ENCODE peak calls at places on chromosomes 4 and X, in eight cellular contexts. T is dorsolateral prefrontal cortex; M is suprapubic skin; Y is HCT116; R is sigmoid colon; Q is A673; O is CD8-positive, alpha-beta T cell; D is lung. A is an unnamed sample.

GRCh38 chr4:2258091-2259035 is 3.5 kb downstream of the MXD4 start:
- DNase-seq in Y (no peak), T (no peak), O (peak), Q (no peak), D (no peak), M (peak), R (no peak), A (peak)

GRCh38 chr4:12145768-12146167 is 717.1 kb upstream of the HS3ST1 start:
- DNase-seq in R (no peak), T (no peak), D (no peak), Q (no peak), M (no peak), Y (no peak), O (no peak), A (no peak)

GRCh38 chr4:184649971-184650855 is 675 bp downstream of the PRIMPOL start:
- DNase-seq in M (no peak), O (no peak), R (peak), D (no peak), T (no peak), Y (no peak), Q (peak), A (peak)

GRCh38 chr4:139628184-139629012 is 37.2 kb upstream of the MGST2 start:
- DNase-seq in O (no peak), R (no peak), Y (no peak), D (peak), Q (no peak), T (no peak), M (no peak), A (no peak)

GRCh38 chrX:48468693-48469691 is 1.1 kb downstream of the SLC38A5 start:
- DNase-seq in O (peak), D (no peak), T (no peak), M (no peak), Y (no peak), R (peak), Q (peak), A (no peak)

GRCh38 chr4:37533286-37534033 is 152.7 kb downstream of the RELL1 start:
- DNase-seq in M (no peak), O (no peak), D (no peak), T (no peak), R (no peak), Y (no peak), Q (no peak), A (no peak)

GRCh38 chr4:34309356-34309900 is 1934.9 kb downstream of the ARAP2 start:
- DNase-seq in Y (no peak), D (no peak), Q (no peak), T (no peak), M (no peak), O (no peak), R (no peak), A (no peak)

GRCh38 chr4:23348789-23349498 is 540.9 kb downstream of the PPARGC1A start:
- DNase-seq in O (no peak), D (no peak), T (no peak), M (no peak), Y (no peak), R (no peak), Q (no peak), A (no peak)

GRCh38 chr4:184506527-184507121 is 32.3 kb upstream of the IRF2 start:
- DNase-seq in D (no peak), M (no peak), T (peak), O (peak), Q (peak), Y (no peak), R (no peak), A (no peak)

GRCh38 chr4:84498203-84499026 is 677 bp downstream of the NKX6-1 start:
- DNase-seq in O (no peak), D (no peak), T (no peak), R (no peak), Q (peak), Y (peak), M (no peak), A (no peak)

GRCh38 chr4:106048250-106048931 is 153.1 kb downstream of the NPNT start:
- DNase-seq in M (no peak), T (no peak), Q (no peak), Y (no peak), D (no peak), O (no peak), R (no peak), A (no peak)

GRCh38 chrX:119399772-119400101 is 601 bp downstream of the SLC25A43 start:
- DNase-seq in R (no peak), M (no peak), Y (no peak), D (no peak), T (no peak), O (no peak), Q (no peak), A (no peak)

GRCh38 chr4:169603312-169603711 is 9.1 kb downstream of the NEK1 start:
- DNase-seq in R (no peak), T (no peak), M (no peak), Y (no peak), O (no peak), Q (no peak), D (no peak), A (no peak)

GRCh38 chr4:744212-744841 is 38.7 kb downstream of the PCGF3 start:
- DNase-seq in R (no peak), O (no peak), Y (no peak), M (no peak), T (no peak), D (no peak), Q (peak), A (no peak)

GRCh38 chrX:427812-428725 is 41.4 kb upstream of the PPP2R3B start:
- DNase-seq in O (no peak), Y (no peak), T (no peak), D (no peak), R (peak), Q (peak), M (no peak), A (no peak)

GRCh38 chr4:141011799-141012377 is 121.4 kb downstream of the RNF150 start:
- DNase-seq in O (no peak), R (peak), Y (no peak), T (peak), Q (no peak), D (no peak), M (no peak), A (no peak)

GRCh38 chr4:168522371-168522770 is 25.5 kb downstream of the PALLD start:
- DNase-seq in O (no peak), R (no peak), Y (no peak), T (no peak), M (no peak), Q (peak), D (no peak), A (no peak)

GRCh38 chr4:75696036-75696435 is 22.8 kb upstream of the G3BP2 start:
- DNase-seq in Y (no peak), D (no peak), M (no peak), T (no peak), R (no peak), O (peak), Q (no peak), A (no peak)

GRCh38 chrX:8864151-8864550 is 63.0 kb upstream of the FAM9A start:
- DNase-seq in T (no peak), Y (no peak), O (no peak), D (no peak), R (no peak), M (no peak), Q (no peak), A (no peak)

GRCh38 chr4:1344696-1345095 is 2.3 kb upstream of the UVSSA start:
- DNase-seq in D (no peak), Y (no peak), T (no peak), R (no peak), Q (no peak), M (no peak), O (no peak), A (no peak)

GRCh38 chr4:147691820-147692219 is 7.9 kb upstream of the PRMT9 start:
- DNase-seq in D (no peak), R (no peak), Q (no peak), T (no peak), O (no peak), M (no peak), Y (no peak), A (no peak)

GRCh38 chr4:147693202-147693601 is 9.2 kb upstream of the PRMT9 start:
- DNase-seq in O (no peak), T (no peak), D (no peak), Q (no peak), M (no peak), Y (no peak), R (no peak), A (no peak)

DNA sequence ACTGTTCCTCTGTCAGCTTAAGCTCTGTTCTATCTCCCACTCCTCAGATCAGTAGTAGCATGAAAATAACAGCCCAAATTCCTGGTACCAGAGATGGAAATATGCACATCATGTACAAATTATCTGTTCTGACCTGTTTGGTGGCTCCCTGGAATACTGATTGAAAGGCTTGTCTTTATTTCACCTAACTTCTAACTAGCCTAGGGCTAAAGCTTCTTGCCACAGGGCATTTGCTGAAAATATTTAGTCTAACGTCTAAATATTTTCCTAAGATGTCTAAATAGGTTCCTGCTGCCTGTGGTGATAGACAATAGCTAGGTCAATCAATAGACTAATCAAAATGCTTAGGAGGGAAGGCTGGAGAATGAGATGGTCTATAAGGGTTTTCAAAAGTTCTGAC is 12.9 kb upstream of the PRMT9 start:
- DNase-seq in D (no peak), Y (no peak), Q (no peak), T (no peak), O (no peak), R (no peak), M (no peak), A (no peak)
- H3K4me3 ChIP-seq in D (no peak), Y (no peak), Q (no peak), T (no peak), O (no peak), R (no peak), M (no peak), A (no peak)

GRCh38 chr4:13471400-13471799 is 12.7 kb downstream of the RAB28 start:
- DNase-seq in T (no peak), M (no peak), D (no peak), O (no peak), R (no peak), Y (no peak), Q (no peak), A (no peak)

GRCh38 chr4:13478707-13479106 is 5.4 kb downstream of the RAB28 start:
- DNase-seq in T (no peak), O (no peak), R (no peak), M (no peak), Y (no peak), D (no peak), Q (peak), A (no peak)

GRCh38 chr4:13476152-13476551 is 8.0 kb downstream of the RAB28 start:
- DNase-seq in Y (no peak), O (no peak), Q (no peak), T (no peak), R (no peak), M (no peak), D (no peak), A (no peak)

GRCh38 chr4:13481569-13481968 is 2.6 kb downstream of the RAB28 start:
- DNase-seq in T (no peak), Y (no peak), M (no peak), Q (peak), R (no peak), O (no peak), D (no peak), A (no peak)

GRCh38 chr4:13476915-13477314 is 7.2 kb downstream of the RAB28 start:
- DNase-seq in M (no peak), D (no peak), Q (no peak), R (no peak), T (no peak), O (no peak), Y (no peak), A (no peak)
- H3K27ac ChIP-seq in M (no peak), D (no peak), Q (no peak), R (no peak), T (no peak), O (no peak), Y (no peak), A (no peak)

DNA sequence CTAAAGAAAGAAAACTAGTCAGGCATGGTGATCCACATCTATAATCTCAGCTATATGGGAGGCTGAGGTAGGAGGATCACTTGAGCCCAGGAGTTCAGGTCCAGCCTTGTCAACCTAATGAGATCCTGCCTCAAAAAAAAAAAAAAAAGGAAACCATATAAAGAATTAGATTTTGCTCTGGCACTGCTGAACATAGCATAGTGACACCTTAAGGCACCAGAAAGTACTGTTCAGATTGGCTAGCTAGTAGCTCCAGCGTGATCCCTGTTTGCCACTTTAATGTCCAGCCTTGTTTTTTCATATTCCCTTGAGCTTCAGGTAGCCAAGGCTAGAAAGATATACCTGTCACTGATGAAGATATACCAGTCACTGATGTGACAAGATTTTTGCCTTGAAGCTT is 34.1 kb downstream of the EXOC1 start:
- DNase-seq in D (no peak), O (no peak), Y (no peak), R (no peak), Q (no peak), T (no peak), M (no peak), A (no peak)
- TF ChIP-seq CTCF in D (no peak), O (no peak), Y (peak), R (no peak), Q (peak), T (no peak), M (no peak), A (no peak)

GRCh38 chr4:16616981-16617380 is 281.5 kb downstream of the LDB2 start:
- DNase-seq in R (no peak), Q (no peak), O (no peak), Y (no peak), D (no peak), T (no peak), M (no peak), A (no peak)

DNA sequence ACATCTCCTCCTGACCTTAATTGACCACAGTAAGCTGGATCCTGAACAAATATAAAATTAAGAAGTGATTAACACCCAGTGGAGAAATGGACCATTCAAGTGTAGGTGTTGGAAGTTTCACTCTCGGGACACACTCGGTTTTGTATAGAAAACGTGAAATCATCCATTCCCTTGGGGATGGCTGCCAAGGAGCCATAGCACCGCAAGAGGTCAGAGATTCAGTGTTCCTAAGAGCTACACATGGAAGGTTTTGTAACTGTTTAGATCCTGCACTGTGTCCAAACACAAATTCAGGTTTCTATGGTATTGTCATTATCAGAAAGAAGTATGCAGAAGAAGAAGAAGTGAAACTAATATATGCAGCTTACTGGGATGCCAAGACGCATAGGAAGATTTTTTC is 281.0 kb downstream of the LDB2 start:
- DNase-seq in Q (no peak), M (no peak), D (no peak), T (no peak), R (no peak), Y (no peak), O (no peak), A (no peak)
- H3K4me3 ChIP-seq in Q (no peak), M (peak), D (no peak), T (no peak), R (no peak), Y (no peak), O (no peak), A (no peak)

GRCh38 chrX:17442898-17443297 is 67.9 kb downstream of the NHS start:
- DNase-seq in Y (no peak), T (no peak), D (no peak), R (no peak), O (no peak), Q (no peak), M (no peak), A (no peak)
- H3K27ac ChIP-seq in Y (no peak), T (no peak), D (no peak), R (no peak), O (no peak), Q (no peak), M (no peak), A (no peak)

GRCh38 chrX:74321191-74321590 is 17.2 kb downstream of the ZCCHC13 start:
- DNase-seq in O (no peak), Q (no peak), Y (no peak), R (no peak), T (no peak), M (no peak), D (no peak), A (no peak)

DNA sequence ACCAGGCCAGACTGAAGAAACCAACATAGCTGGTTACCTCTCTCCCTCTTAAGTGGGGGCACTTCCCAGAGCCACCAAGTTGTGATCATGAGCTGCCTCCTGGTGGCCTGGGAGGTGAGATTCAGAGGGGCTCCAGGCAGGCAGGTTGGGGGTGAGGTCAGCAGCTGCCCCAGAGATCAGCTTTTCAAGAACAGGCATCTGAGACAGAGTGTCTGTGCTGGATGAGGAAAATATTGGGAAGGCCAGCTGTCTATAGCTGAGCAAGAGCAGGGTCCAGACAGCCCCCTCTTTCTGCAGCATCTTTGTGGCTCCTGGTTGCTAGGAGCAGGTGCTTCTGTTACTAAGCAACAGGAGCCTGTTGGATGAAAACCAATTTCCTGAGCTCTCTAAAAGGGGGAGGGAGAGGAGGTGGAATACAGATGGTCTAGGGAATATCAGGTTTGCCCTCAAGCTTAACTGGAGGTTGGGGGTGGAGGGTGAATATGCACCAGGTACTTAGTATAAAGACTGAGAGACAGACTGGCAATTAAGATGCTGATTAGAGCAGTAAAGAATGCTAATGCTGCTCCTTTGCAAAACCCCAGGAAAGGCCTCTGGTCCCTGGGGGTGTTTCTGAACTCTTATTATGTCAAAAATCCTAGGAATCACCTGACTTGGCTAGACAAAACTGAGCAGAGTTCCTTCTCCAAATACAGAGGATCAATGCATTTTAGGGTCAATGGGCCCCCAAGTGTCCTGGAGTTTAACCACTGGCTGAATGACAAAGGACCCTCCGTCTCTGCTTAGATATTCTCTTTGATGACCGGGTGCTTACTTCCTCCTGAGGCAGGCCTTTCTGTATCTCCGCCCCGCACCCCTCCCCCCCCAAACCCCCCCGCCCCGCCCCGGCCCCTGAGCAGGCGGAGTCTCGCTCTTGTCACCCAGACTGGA is 21.4 kb downstream of the ZCCHC13 start:
- DNase-seq in O (no peak), Q (no peak), T (no peak), R (no peak), D (no peak), M (no peak), Y (no peak), A (no peak)
- TF ChIP-seq CTCF in O (no peak), Q (no peak), T (no peak), R (no peak), D (no peak), M (no peak), Y (no peak), A (no peak)

GRCh38 chrX:153642313-153642654 is 4.7 kb upstream of the DUSP9 start:
- DNase-seq in O (no peak), Q (peak), D (no peak), Y (no peak), T (peak), R (no peak), M (no peak), A (no peak)
- H3K4me3 ChIP-seq in O (no peak), Q (peak), D (no peak), Y (no peak), T (peak), R (peak), M (peak), A (peak)

DNA sequence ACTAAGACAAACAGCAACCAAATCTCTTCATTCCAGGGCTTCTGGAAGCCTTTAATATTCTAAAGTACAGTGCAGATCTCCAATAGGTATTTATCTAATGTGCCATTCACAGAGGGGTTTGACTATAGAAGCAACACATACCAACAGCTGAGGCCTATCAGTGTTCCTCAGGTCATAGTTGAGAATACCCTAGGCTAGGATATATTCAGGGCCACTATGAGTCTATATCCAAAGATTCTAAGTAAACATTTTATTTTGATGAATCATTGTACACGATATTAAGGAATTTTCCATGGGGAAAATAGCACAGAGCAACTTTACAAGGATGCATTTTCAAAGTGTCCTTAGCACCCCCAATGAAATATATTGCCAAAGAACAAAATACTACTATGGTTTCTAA is 9.7 kb downstream of the SMIM10 start:
- DNase-seq in T (no peak), Q (no peak), D (no peak), R (no peak), M (no peak), O (no peak), Y (no peak), A (no peak)
- H3K27ac ChIP-seq in T (no peak), Q (no peak), D (no peak), R (no peak), M (no peak), O (no peak), Y (peak), A (no peak)

A was measured in tibial nerve.